ENCODE peak calls at places on chromosome 20, in five cellular contexts. Y is HCT116; H is tibial nerve; G is CD4-positive, alpha-beta memory T cell; K is aorta. I is an unnamed sample.
A peak's percentile ranks its signal among the peaks of the same experiment; 100 is the strongest.

GRCh38 chr20:54554006-54554405 is 78.6 kb downstream of the DOK5 start:
- DNase-seq in Y (no peak), H (no peak), G (no peak), K (no peak), I (no peak)

GRCh38 chr20:51487525-51488279 is 54.8 kb downstream of the NFATC2 start:
- DNase-seq in Y (peak; percentile 89), H (no peak), G (no peak), K (no peak), I (peak; percentile 82)

GRCh38 chr20:23614163-23614562 is 8.4 kb upstream of the CST9 start:
- DNase-seq in Y (no peak), H (no peak), G (no peak), K (no peak), I (no peak)

GRCh38 chr20:43658068-43658722 is 8.7 kb upstream of the MYBL2 start:
- DNase-seq in Y (no peak), H (no peak), G (no peak), K (no peak), I (no peak)

GRCh38 chr20:48962976-48963730 is 41.6 kb downstream of the ARFGEF2 start:
- DNase-seq in Y (no peak), H (no peak), G (no peak), K (no peak), I (no peak)

GRCh38 chr20:36744764-36745191 is 1.1 kb downstream of the NDRG3 start:
- DNase-seq in Y (no peak), H (no peak), G (no peak), K (peak; percentile 71), I (no peak)

GRCh38 chr20:52552181-52552872 is 360.7 kb upstream of the ZFP64 start:
- DNase-seq in Y (no peak), H (no peak), G (no peak), K (no peak), I (peak; percentile 58)

GRCh38 chr20:22180244-22180643 is 404.1 kb downstream of the FOXA2 start:
- DNase-seq in Y (no peak), H (no peak), G (no peak), K (no peak), I (no peak)

GRCh38 chr20:60589624-60590023 is 631.4 kb downstream of the CDH26 start:
- DNase-seq in Y (no peak), H (no peak), G (no peak), K (no peak), I (no peak)

GRCh38 chr20:16293590-16293989 is 279.7 kb downstream of the KIF16B start:
- DNase-seq in Y (no peak), H (no peak), G (no peak), K (no peak), I (peak; percentile 49)

GRCh38 chr20:295804-296203 is 1.6 kb upstream of the ZCCHC3 start:
- DNase-seq in Y (no peak), H (no peak), G (no peak), K (no peak), I (no peak)

GRCh38 chr20:62778601-62779416 is 17.5 kb upstream of the MRGBP start:
- DNase-seq in Y (no peak), H (no peak), G (no peak), K (no peak), I (no peak)

GRCh38 chr20:52943185-52943841 is 28.8 kb upstream of the TSHZ2 start:
- DNase-seq in Y (no peak), H (no peak), G (no peak), K (no peak), I (no peak)

GRCh38 chr20:3047486-3048419 is 1.9 kb downstream of the MRPS26 start:
- DNase-seq in Y (no peak), H (no peak), G (no peak), K (no peak), I (no peak)

GRCh38 chr20:3045816-3046676 is at the start of gene MRPS26:
- DNase-seq in Y (peak; percentile 60), H (peak; percentile 79), G (peak; percentile 71), K (peak; percentile 95), I (no peak)

GRCh38 chr20:3045042-3045815 is 623 bp upstream of the MRPS26 start:
- DNase-seq in Y (no peak), H (peak; percentile 69), G (peak; percentile 17), K (peak; percentile 87), I (no peak)

GRCh38 chr20:3044336-3044965 is 1.0 kb downstream of the GNRH2 start:
- DNase-seq in Y (no peak), H (no peak), G (no peak), K (no peak), I (no peak)

DNA sequence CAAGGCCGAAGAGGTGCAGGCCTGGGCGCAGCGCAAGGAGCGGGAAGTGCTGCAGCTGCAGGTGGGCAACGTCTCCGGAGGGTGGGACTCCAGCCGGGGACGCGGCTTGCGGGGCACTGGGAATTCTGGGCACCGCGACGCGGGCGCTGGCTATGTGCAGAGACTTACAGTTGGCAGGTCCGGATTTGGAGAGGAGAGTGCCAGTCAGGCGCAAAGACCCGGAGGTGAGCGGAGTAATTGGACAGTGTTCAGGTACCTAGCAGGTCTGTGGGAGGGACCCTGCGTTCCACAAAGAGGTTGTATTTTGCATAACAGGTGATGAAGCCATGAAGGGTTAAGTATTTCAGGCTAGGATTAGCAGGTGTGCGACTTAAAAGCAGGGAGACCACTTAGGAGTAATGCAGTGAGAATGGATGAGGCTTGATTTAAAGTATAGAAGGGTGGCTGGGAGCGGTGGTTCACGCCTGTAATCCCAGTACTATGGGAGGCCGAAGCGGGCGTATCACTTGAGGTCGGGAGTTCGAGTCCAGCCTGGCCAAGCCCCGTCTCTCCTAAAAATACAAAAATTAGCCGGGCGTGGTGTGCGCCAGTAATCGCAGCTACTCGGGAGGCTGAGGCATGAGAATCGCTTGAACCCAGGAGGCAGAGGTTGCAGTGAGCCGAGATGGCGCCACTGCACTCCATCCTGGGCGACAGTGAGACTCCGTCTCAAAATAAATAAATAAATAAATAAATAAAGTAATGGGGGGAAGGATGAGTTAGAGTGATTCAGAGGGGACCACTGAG is 1.0 kb downstream of the MRPS26 start:
- DNase-seq in Y (peak; percentile 34), H (no peak), G (no peak), K (peak; percentile 50), I (no peak)
- H3K27ac ChIP-seq in Y (peak overlapping the region; percentile 87), H (peak overlapping the region; percentile 97), G (peak overlapping the region; percentile 62), K (no peak overlapping the region), I (peak overlapping the region; percentile 64)

DNA sequence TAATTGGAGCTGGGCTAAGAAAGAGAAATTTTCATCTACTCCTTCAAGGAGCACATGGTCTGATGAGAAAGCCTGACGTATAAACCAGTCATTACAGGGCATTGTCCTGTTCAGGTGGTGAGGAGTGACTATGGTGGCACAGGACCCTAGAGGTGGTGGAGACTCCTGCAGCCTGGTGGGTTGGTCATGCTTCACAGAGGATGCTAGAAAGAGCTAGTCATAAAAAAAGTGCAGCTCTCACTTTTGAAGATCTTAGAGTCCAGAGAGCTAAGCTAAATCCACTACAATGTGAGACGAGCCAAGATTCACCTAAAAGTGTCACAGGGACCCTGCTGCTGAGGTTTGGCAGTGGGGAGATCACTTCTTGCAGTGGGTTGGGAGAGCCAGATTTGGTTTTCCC is 9.8 kb upstream of the ZNF831 start:
- DNase-seq in Y (no peak), H (no peak), G (no peak), K (no peak), I (no peak)
- H3K27ac ChIP-seq in Y (no peak overlapping the region), H (no peak overlapping the region), G (no peak overlapping the region), K (no peak overlapping the region), I (no peak overlapping the region)

DNA sequence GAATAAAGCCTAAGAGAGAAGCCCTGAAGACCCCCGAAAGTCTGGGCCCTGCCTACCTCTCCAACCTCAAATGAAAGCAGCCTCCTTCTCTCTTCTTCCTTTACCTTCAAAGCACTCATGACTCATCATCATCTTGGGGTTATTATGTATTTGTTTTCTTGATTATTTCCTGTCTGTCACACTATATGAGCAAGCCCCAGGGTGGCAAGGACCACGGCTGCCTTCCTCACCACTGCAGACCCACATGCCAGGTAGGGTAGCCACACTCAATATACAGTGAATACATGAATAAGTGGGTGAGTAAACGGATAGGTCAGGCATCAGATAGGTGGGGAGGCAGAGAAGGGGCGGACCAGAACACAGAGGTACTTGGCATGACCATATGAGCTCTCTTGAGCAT is 8.8 kb downstream of the WFDC3 start:
- DNase-seq in Y (peak; percentile 39), H (no peak), G (no peak), K (no peak), I (no peak)
- H3K27ac ChIP-seq in Y (peak overlapping the region; percentile 90), H (no peak overlapping the region), G (no peak overlapping the region), K (no peak overlapping the region), I (peak overlapping the region; percentile 37)

GRCh38 chr20:64219730-64220129 is 35.8 kb upstream of the PCMTD2 start:
- DNase-seq in Y (no peak), H (no peak), G (no peak), K (no peak), I (no peak)

GRCh38 chr20:64216910-64217309 is 38.6 kb upstream of the PCMTD2 start:
- DNase-seq in Y (no peak), H (no peak), G (no peak), K (no peak), I (no peak)

GRCh38 chr20:64216036-64216435 is 39.5 kb upstream of the PCMTD2 start:
- DNase-seq in Y (no peak), H (no peak), G (no peak), K (no peak), I (no peak)

GRCh38 chr20:64219202-64219601 is 36.3 kb upstream of the PCMTD2 start:
- DNase-seq in Y (no peak), H (no peak), G (peak; percentile 7), K (no peak), I (no peak)

GRCh38 chr20:64217539-64217938 is 38.0 kb upstream of the PCMTD2 start:
- DNase-seq in Y (no peak), H (no peak), G (no peak), K (no peak), I (no peak)
- H3K27ac ChIP-seq in Y (no peak overlapping the region), H (no peak overlapping the region), G (no peak overlapping the region), K (no peak overlapping the region), I (no peak overlapping the region)

GRCh38 chr20:20500312-20500711 is 132.4 kb downstream of the INSM1 start:
- DNase-seq in Y (no peak), H (no peak), G (no peak), K (no peak), I (no peak)

GRCh38 chr20:20497242-20497985 is 129.5 kb downstream of the INSM1 start:
- DNase-seq in Y (no peak), H (no peak), G (no peak), K (no peak), I (no peak)

GRCh38 chr20:20495719-20496474 is 128.0 kb downstream of the INSM1 start:
- DNase-seq in Y (no peak), H (no peak), G (no peak), K (no peak), I (no peak)

GRCh38 chr20:20499469-20499868 is 131.6 kb downstream of the INSM1 start:
- DNase-seq in Y (no peak), H (no peak), G (no peak), K (no peak), I (no peak)

GRCh38 chr20:20498081-20498861 is 130.4 kb downstream of the INSM1 start:
- DNase-seq in Y (no peak), H (no peak), G (no peak), K (no peak), I (no peak)
- H3K27ac ChIP-seq in Y (no peak overlapping the region), H (peak overlapping the region; percentile 53), G (no peak overlapping the region), K (no peak overlapping the region), I (no peak overlapping the region)

DNA sequence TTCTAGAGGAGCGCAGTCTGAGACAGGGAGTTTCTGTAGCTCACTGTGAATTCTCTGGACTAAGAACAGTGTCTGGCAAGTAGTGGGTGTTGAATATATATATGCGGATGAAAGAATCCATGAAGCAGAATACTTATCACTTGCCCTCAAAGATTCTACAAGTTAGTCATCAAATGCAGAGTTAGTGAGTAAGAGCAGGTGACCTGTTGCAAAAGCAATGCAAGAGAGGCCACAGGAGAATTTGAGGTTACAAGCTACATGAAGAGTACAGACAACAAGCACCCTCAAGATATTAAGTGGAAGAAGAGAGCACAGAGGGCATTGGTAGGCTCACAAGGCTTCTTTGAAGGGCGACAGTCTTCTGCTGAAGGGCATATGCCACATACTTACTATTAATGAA is 103.4 kb upstream of the BTBD3 start:
- DNase-seq in Y (no peak), H (no peak), G (no peak), K (no peak), I (no peak)
- H3K27ac ChIP-seq in Y (no peak overlapping the region), H (no peak overlapping the region), G (no peak overlapping the region), K (no peak overlapping the region), I (peak overlapping the region; percentile 36)

I was measured in epithelial cell of prostate.